ENCODE peak calls at places on chromosomes 13 and 19, in nine cellular contexts. O is neural crest cell, Q is AG09309, M is type B pancreatic cell, P is choroid plexus epithelial cell, K is nephron progenitor cell, B is suprapubic skin, U is uterus, E is thoracic aorta. F is an unnamed sample.

GRCh38 chr13:97434417-97435296 is 688 bp downstream of the RAP2A start:
- DNase-seq in O (peak; percentile 44), Q (no peak), M (peak; percentile 72), P (peak; percentile 41), K (peak; percentile 68), B (peak; percentile 82), U (peak; percentile 46), E (no peak), F (no peak)

GRCh38 chr13:97125051-97125809 is 96.9 kb upstream of the MBNL2 start:
- DNase-seq in O (no peak), Q (no peak), M (no peak), P (peak; percentile 91), K (peak; percentile 58), B (peak; percentile 82), U (peak; percentile 54), E (no peak), F (peak; percentile 56)

GRCh38 chr13:80251403-80251802 is 89.5 kb downstream of the SPRY2 start:
- DNase-seq in O (no peak), Q (no peak), M (no peak), P (peak; percentile 88), K (no peak), B (no peak), U (no peak), E (no peak), F (no peak)

GRCh38 chr19:49808762-49809154 is 4.3 kb downstream of the FUZ start:
- DNase-seq in O (peak; percentile 98), Q (peak; percentile 24), M (peak; percentile 94), P (peak; percentile 90), K (peak; percentile 99), B (peak; percentile 99), U (peak; percentile 93), E (peak; percentile 90), F (peak; percentile 28)

GRCh38 chr19:55526216-55527196 is 10.4 kb downstream of the SBK2 start:
- DNase-seq in O (no peak), Q (no peak), M (no peak), P (peak; percentile 92), K (peak; percentile 48), B (no peak), U (peak; percentile 51), E (no peak), F (no peak)

GRCh38 chr13:113405481-113406300 is 41.8 kb upstream of the GRTP1 start:
- DNase-seq in O (no peak), Q (no peak), M (peak; percentile 64), P (no peak), K (no peak), B (peak; percentile 58), U (peak; percentile 9), E (no peak), F (no peak)

GRCh38 chr19:15317392-15318011 is 14.8 kb downstream of the BRD4 start:
- DNase-seq in O (no peak), Q (no peak), M (no peak), P (peak; percentile 87), K (no peak), B (no peak), U (no peak), E (no peak), F (no peak)

GRCh38 chr13:34164585-34164984 is 346.6 kb downstream of the RFC3 start:
- DNase-seq in O (no peak), Q (no peak), M (no peak), P (peak; percentile 20), K (no peak), B (no peak), U (no peak), E (no peak), F (peak; percentile 55)

GRCh38 chr13:106246817-106247216 is 288.6 kb downstream of the EFNB2 start:
- DNase-seq in O (no peak), Q (no peak), M (no peak), P (no peak), K (no peak), B (no peak), U (no peak), E (no peak), F (no peak)

GRCh38 chr19:571127-571974 is 1.0 kb upstream of the BSG start:
- DNase-seq in O (peak; percentile 52), Q (no peak), M (no peak), P (peak; percentile 47), K (peak; percentile 47), B (peak; percentile 76), U (no peak), E (no peak), F (no peak)

GRCh38 chr13:113029487-113030258 is 60.7 kb downstream of the MCF2L start:
- DNase-seq in O (peak; percentile 86), Q (no peak), M (peak; percentile 85), P (peak; percentile 16), K (peak; percentile 90), B (no peak), U (no peak), E (no peak), F (no peak)

GRCh38 chr19:28234637-28235036 is 978.3 kb downstream of the UQCRFS1 start:
- DNase-seq in O (no peak), Q (peak; percentile 10), M (no peak), P (peak; percentile 81), K (no peak), B (no peak), U (no peak), E (no peak), F (peak; percentile 25)

DNA sequence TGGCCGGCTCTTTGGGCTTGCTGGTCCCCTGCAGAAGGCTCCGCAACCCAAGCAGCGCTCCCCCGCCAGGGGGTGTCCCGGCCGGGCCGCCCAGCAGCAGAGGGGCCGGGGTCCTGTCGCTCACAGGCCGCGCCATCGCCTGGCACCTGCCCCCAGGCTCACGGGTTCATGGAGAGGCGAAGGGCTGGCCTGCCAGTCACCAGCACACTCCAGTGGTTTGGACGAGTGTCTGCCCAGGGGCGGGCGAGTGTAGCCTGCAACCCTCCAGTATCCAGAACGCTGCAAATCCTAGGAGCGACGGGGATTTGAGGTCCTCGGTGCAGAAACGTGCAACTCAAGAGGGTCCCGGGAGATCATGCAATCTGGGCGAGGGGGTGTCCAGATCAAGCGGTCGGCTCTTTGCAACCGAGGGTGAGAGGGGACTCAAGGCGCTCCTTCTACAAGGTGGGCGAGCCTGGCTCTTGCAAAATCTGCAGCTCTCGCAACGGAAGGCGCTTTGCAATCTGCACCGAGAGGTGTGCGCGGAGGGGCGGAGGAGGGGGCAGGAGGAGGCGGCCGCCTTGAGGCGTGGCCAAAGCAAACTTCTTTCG is at the start of gene DBP:
- DNase-seq in O (no peak), Q (no peak), M (no peak), P (no peak), K (peak; percentile 56), B (no peak), U (no peak), E (no peak), F (no peak)
- TF ChIP-seq CTCF in O (no peak), Q (peak; percentile 12), M (no peak), P (peak; percentile 6), K (no peak), B (no peak), U (no peak), E (no peak), F (peak; percentile 18)

DNA sequence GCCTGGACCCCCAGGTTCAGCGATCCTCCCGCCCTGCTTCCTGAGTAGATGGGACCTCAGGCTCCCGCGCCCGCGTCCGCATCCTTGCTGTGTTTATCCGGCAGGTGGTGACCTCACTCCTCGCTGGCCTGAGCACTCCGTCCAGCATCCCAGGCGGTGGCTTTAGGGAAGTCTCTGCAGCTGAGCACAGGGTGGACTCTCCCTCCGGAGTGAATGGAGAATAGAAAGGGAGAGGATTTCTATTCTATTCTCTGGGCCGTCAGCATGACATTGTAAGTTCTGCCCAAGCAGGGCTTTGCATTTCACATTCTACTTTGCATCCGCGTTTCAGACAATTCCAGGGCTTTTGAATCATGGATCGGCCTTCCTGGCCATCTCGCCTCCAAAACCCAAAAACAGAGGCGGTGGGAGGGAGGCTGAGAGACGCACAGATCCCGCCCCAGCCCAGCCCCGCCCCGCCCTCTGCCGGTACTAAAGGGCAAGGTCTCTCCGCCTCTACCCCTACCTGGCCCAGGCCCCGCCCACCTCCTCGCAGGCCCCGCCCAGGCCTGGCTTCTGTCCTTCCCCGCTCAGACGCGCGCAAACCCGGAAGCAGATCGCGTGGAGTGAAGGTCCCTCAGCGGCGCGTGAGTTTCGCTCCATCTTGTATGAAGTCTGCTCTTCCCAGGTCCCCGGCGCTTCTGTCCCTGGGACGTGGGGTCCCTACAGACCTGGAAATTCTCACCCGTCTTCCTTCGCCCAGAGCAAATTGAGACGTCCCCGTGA is at the start of gene ZNF525:
- DNase-seq in O (peak; percentile 72), Q (no peak), M (peak; percentile 95), P (peak; percentile 76), K (peak; percentile 96), B (peak; percentile 94), U (peak; percentile 92), E (peak; percentile 61), F (peak; percentile 32)
- TF ChIP-seq CTCF in O (peak; percentile 48), Q (peak; percentile 34), M (peak; percentile 61), P (peak; percentile 27), K (peak; percentile 24), B (no peak), U (no peak), E (peak; percentile 20), F (peak; percentile 32)

DNA sequence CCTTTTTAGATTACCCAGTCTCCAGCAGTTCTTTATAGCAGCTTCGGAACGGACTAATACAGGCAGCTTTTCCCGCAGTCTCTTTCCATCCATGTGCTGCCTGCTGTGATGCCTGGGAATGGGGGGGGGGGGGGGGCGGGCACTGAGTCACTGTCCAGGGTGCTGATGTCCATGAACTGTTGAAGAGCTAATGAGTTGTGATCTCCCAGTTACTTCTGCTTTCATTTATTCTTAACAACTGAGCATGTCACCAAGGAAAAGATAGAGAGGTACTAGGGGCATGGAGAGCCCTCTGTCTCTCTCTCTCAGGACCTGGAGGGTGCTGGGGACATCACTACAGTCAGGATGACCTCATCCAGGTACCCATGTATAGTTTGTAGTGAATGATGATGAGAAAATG is 20.3 kb upstream of the CEACAM1 start:
- DNase-seq in O (no peak), Q (no peak), M (no peak), P (no peak), K (no peak), B (no peak), U (no peak), E (no peak), F (no peak)
- TF ChIP-seq CTCF in O (no peak), Q (no peak), M (no peak), P (no peak), K (no peak), B (no peak), U (no peak), E (no peak), F (no peak)

DNA sequence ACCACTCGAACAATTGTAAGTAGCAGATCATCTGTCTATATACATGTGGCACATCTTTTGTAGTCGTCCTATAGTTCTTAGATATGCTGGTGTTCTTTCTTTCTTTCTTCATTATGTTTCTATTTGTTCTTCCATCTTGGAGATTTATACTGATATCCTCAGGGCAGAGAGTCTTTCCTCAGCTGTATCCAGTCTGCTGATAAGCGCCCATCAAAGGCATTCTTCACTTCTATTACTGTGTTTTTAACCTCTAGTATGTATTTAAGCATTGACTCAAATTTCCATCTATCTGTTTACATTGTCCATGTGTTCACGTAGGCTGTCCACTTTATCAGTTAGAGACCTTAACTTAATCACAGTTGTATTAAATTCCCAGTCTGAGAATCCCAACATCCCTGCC is 1613.8 kb upstream of the MIR17HG start:
- DNase-seq in O (no peak), Q (no peak), M (no peak), P (no peak), K (no peak), B (no peak), U (no peak), E (no peak), F (no peak)
- TF ChIP-seq CTCF in O (no peak), Q (no peak), M (no peak), P (no peak), K (no peak), B (no peak), U (no peak), E (no peak), F (no peak)

GRCh38 chr13:66659291-66660012 is 570.7 kb downstream of the PCDH9 start:
- DNase-seq in O (no peak), Q (no peak), M (no peak), P (peak; percentile 76), K (no peak), B (no peak), U (no peak), E (no peak), F (no peak)
- TF ChIP-seq CTCF in O (no peak), Q (no peak), M (no peak), P (no peak), K (no peak), B (no peak), U (no peak), E (no peak), F (no peak)

F was measured in kidney epithelial cell.